ENCODE peak calls at places on chromosome 18, in five cellular contexts. Z is endothelial cell, P is stomach, K is fibroblast of pulmonary artery, T is BE2C. O is an unnamed sample.

GRCh38 chr18:64407606-64408005 is 258.7 kb upstream of the LINC00305 start:
- DNase-seq in P (no peak), Z (no peak), T (no peak), K (no peak), O (no peak)

GRCh38 chr18:59238385-59238784 is 18.4 kb downstream of the GRP start:
- DNase-seq in P (no peak), T (no peak), Z (no peak), K (no peak), O (no peak)

GRCh38 chr18:76493213-76494107 is 1.6 kb downstream of the ZNF516 start:
- DNase-seq in Z (peak), P (no peak), K (peak), T (peak), O (no peak)

GRCh38 chr18:30094556-30094955 is 948.0 kb downstream of the DSC3 start:
- DNase-seq in Z (no peak), K (peak), T (no peak), P (no peak), O (no peak)

GRCh38 chr18:31551883-31552282 is 39.8 kb upstream of the TTR start:
- DNase-seq in P (no peak), T (no peak), Z (no peak), K (no peak), O (no peak)

GRCh38 chr18:77339093-77339492 is 89.4 kb downstream of the GALR1 start:
- DNase-seq in K (no peak), Z (no peak), P (no peak), T (no peak), O (no peak)

GRCh38 chr18:66048404-66048803 is 297.6 kb downstream of the CDH7 start:
- DNase-seq in T (no peak), Z (no peak), K (no peak), P (no peak), O (no peak)

GRCh38 chr18:12819822-12820221 is 64.2 kb downstream of the PTPN2 start:
- DNase-seq in P (no peak), T (no peak), Z (no peak), K (no peak), O (no peak)

GRCh38 chr18:27413495-27414401 is 228.6 kb upstream of the CHST9 start:
- DNase-seq in P (no peak), T (no peak), Z (no peak), K (peak), O (no peak)

GRCh38 chr18:40939636-40940035 is 1015.4 kb upstream of the PIK3C3 start:
- DNase-seq in P (no peak), K (no peak), Z (no peak), T (no peak), O (no peak)

GRCh38 chr18:62850619-62851306 is 135.4 kb downstream of the PHLPP1 start:
- DNase-seq in Z (no peak), T (no peak), P (no peak), K (no peak), O (no peak)

GRCh38 chr18:77140439-77141109 is 8.0 kb upstream of the MBP start:
- DNase-seq in Z (no peak), P (no peak), K (no peak), T (no peak), O (no peak)

GRCh38 chr18:8507881-8508280 is 101.4 kb upstream of the RAB12 start:
- DNase-seq in T (no peak), K (no peak), Z (no peak), P (no peak), O (no peak)

GRCh38 chr18:79416022-79416676 is 20.4 kb downstream of the NFATC1 start:
- DNase-seq in Z (no peak), T (no peak), K (no peak), P (no peak), O (no peak)

GRCh38 chr18:34709104-34709503 is 994 bp upstream of the DTNA start:
- DNase-seq in Z (no peak), K (peak), T (no peak), P (no peak), O (no peak)

GRCh38 chr18:36028859-36029258 is 38.5 kb downstream of the RPRD1A start:
- DNase-seq in P (no peak), T (no peak), Z (no peak), K (no peak), O (no peak)

GRCh38 chr18:25144835-25145234 is 207.1 kb downstream of the ZNF521 start:
- DNase-seq in K (peak), T (no peak), Z (no peak), P (no peak), O (no peak)

GRCh38 chr18:61528961-61529360 is 195.7 kb downstream of the CDH20 start:
- DNase-seq in T (no peak), K (no peak), Z (no peak), P (no peak), O (no peak)

GRCh38 chr18:21914739-21915319 is 174.2 kb downstream of the MIB1 start:
- DNase-seq in Z (peak), T (peak), K (peak), P (no peak), O (no peak)

GRCh38 chr18:906416-907170 is 1.9 kb downstream of the ADCYAP1 start:
- DNase-seq in K (no peak), T (peak), P (no peak), Z (peak), O (no peak)

GRCh38 chr18:57806891-57807280 is 3.8 kb upstream of the ATP8B1 start:
- DNase-seq in K (peak), T (no peak), P (no peak), Z (no peak), O (no peak)

GRCh38 chr18:76461148-76461547 is 33.9 kb downstream of the ZNF516 start:
- DNase-seq in K (no peak), P (no peak), T (no peak), Z (no peak), O (no peak)

GRCh38 chr18:36271153-36271552 is 26.4 kb upstream of the FHOD3 start:
- DNase-seq in K (no peak), Z (no peak), P (no peak), T (no peak), O (no peak)

GRCh38 chr18:11775436-11775835 is 75.8 kb upstream of the CHMP1B start:
- DNase-seq in K (no peak), P (no peak), T (no peak), Z (no peak), O (no peak)

GRCh38 chr18:61096231-61096630 is 237.0 kb upstream of the CDH20 start:
- DNase-seq in K (no peak), P (no peak), T (no peak), Z (no peak), O (no peak)

GRCh38 chr18:63087421-63088230 is 231.9 kb downstream of the BCL2 start:
- DNase-seq in K (no peak), P (no peak), Z (no peak), T (no peak), O (no peak)

GRCh38 chr18:79778291-79778791 is 19.4 kb upstream of the KCNG2 start:
- DNase-seq in P (no peak), Z (no peak), T (no peak), K (no peak), O (no peak)

GRCh38 chr18:9736942-9737813 is 29.1 kb downstream of the RAB31 start:
- DNase-seq in Z (no peak), P (no peak), K (no peak), T (peak), O (no peak)

GRCh38 chr18:43248610-43249249 is 28.6 kb downstream of the SYT4 start:
- DNase-seq in T (no peak), P (no peak), Z (no peak), K (peak), O (no peak)

GRCh38 chr18:11178951-11179549 is 29.7 kb upstream of the PIEZO2 start:
- DNase-seq in Z (no peak), T (no peak), P (no peak), K (peak), O (no peak)

GRCh38 chr18:2424420-2424819 is 146.9 kb downstream of the METTL4 start:
- DNase-seq in K (no peak), P (no peak), T (no peak), Z (no peak), O (no peak)

GRCh38 chr18:24964213-24964612 is 387.8 kb downstream of the ZNF521 start:
- DNase-seq in Z (no peak), P (no peak), T (no peak), K (no peak), O (no peak)

GRCh38 chr18:78414302-78414701 is 565.3 kb upstream of the SALL3 start:
- DNase-seq in T (no peak), P (no peak), K (no peak), Z (no peak), O (no peak)

GRCh38 chr18:49332679-49333078 is 127.8 kb downstream of the DYM start:
- DNase-seq in K (no peak), Z (no peak), T (no peak), P (no peak), O (no peak)

GRCh38 chr18:49340446-49340845 is 120.0 kb downstream of the DYM start:
- DNase-seq in T (no peak), Z (no peak), K (peak), P (no peak), O (no peak)

GRCh38 chr18:49339146-49339545 is 121.3 kb downstream of the DYM start:
- DNase-seq in T (no peak), Z (no peak), K (no peak), P (no peak), O (no peak)

GRCh38 chr18:49335677-49336076 is 124.8 kb downstream of the DYM start:
- DNase-seq in T (no peak), K (no peak), P (no peak), Z (peak), O (no peak)
- TF ChIP-seq CTCF in T (peak), K (no peak), P (no peak), Z (peak), O (no peak)

DNA sequence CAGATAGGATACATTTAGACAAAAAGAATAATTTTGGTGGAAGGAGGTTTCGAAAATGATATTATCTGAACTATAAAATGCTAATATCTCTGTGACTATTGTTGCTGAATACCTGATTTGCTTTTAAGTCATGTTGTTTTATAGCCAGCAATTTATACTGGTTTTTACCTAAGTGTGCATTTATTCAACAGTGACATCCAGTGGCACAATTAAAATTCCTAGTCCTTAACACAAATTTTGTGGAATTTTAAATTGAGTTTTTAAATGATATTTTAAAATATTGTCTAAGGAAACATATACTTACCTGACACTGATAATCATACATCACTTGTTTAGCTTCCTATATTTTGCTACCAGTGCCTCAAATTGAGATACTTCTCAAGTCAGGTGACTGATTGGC is 144.8 kb downstream of the ARHGAP28 start:
- DNase-seq in K (peak), P (no peak), Z (no peak), T (no peak), O (no peak)
- TF ChIP-seq CTCF in K (no peak), P (no peak), Z (no peak), T (peak), O (peak)

GRCh38 chr18:5596585-5596984 is 52.8 kb upstream of the EPB41L3 start:
- DNase-seq in P (no peak), T (no peak), Z (no peak), K (no peak), O (no peak)

GRCh38 chr18:5603153-5603552 is 59.4 kb upstream of the EPB41L3 start:
- DNase-seq in T (no peak), K (no peak), P (no peak), Z (no peak), O (no peak)

GRCh38 chr18:5604778-5605177 is 61.0 kb upstream of the EPB41L3 start:
- DNase-seq in P (no peak), K (no peak), Z (no peak), T (no peak), O (no peak)

GRCh38 chr18:5601188-5601624 is 57.4 kb upstream of the EPB41L3 start:
- DNase-seq in K (no peak), Z (no peak), T (no peak), P (no peak), O (no peak)

DNA sequence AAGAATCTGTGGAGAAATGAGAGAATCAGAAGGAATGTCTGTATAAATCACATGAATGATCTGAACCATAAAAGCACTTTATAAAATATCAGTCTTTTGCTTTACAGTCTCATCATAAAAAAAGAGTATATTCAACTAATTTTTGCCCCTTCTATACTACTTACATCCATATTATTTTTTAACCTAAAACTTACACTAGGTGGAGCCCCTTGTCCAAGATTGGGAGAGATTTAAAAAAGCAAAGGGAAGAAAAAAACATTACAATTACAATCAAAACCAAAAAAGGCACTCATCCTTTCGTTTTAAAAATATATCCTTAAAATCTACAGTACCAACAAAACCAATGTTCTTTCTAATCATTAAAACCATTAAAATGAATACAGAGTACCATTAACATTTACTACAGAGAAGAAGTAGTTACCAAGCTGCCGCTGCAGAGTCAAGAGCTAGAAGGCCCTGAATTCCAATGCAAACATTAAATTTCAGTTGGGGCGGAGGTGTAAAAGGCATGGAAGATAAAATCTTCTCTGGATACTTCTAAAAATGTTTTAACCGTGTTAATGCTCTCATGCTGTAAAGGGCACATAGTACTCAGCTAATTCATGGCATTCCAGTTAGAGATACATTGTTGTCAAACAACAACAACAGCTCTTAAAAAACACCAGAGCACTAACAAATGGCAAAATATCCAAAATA is 56.7 kb upstream of the EPB41L3 start:
- DNase-seq in Z (no peak), P (no peak), K (peak), T (no peak), O (no peak)
- TF ChIP-seq CTCF in Z (peak), P (no peak), K (peak), T (no peak), O (peak)

GRCh38 chr18:74368901-74369705 is 53.5 kb downstream of the C18orf63 start:
- DNase-seq in Z (no peak), T (no peak), P (no peak), K (no peak), O (no peak)

GRCh38 chr18:74370163-74370562 is 54.5 kb downstream of the C18orf63 start:
- DNase-seq in T (no peak), K (no peak), Z (no peak), P (no peak), O (no peak)

GRCh38 chr18:74373428-74373827 is 57.8 kb downstream of the C18orf63 start:
- DNase-seq in K (no peak), T (no peak), Z (no peak), P (no peak), O (no peak)

DNA sequence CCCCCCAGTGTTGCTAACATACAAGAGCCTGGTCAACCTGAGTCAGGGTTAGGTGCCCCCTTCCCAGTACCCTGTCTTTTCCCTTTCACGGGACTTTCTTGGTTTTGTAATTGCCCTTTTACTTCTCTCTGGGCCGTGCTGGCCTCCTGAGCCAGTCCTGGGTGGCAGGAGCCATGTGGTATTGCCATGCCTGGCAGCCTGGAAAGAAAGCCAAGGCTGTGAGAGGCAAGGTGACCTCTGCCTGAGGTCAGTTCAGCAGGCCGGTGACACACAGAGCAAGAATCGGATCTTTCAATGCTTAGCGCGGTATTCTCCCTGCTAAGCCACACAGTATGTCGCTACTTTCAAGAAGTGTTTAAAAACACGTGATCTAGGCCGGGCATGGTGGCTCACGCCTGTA is 52.3 kb downstream of the C18orf63 start:
- DNase-seq in T (no peak), P (no peak), K (no peak), Z (no peak), O (no peak)
- TF ChIP-seq CTCF in T (no peak), P (no peak), K (no peak), Z (no peak), O (no peak)

GRCh38 chr18:45771587-45771986 is 47.6 kb downstream of the SLC14A1 start:
- DNase-seq in P (no peak), K (no peak), Z (no peak), T (no peak), O (no peak)

GRCh38 chr18:45761512-45762114 is 37.6 kb downstream of the SLC14A1 start:
- DNase-seq in Z (no peak), P (no peak), K (no peak), T (no peak), O (no peak)

GRCh38 chr18:45764000-45764686 is 40.2 kb downstream of the SLC14A1 start:
- DNase-seq in K (peak), Z (no peak), P (no peak), T (no peak), O (no peak)

GRCh38 chr18:45760443-45761036 is 36.6 kb downstream of the SLC14A1 start:
- DNase-seq in Z (no peak), P (no peak), K (no peak), T (no peak), O (no peak)

GRCh38 chr18:45765740-45766139 is 41.8 kb downstream of the SLC14A1 start:
- DNase-seq in Z (no peak), T (no peak), K (peak), P (no peak), O (no peak)
- TF ChIP-seq CTCF in Z (no peak), T (no peak), K (no peak), P (no peak), O (no peak)

DNA sequence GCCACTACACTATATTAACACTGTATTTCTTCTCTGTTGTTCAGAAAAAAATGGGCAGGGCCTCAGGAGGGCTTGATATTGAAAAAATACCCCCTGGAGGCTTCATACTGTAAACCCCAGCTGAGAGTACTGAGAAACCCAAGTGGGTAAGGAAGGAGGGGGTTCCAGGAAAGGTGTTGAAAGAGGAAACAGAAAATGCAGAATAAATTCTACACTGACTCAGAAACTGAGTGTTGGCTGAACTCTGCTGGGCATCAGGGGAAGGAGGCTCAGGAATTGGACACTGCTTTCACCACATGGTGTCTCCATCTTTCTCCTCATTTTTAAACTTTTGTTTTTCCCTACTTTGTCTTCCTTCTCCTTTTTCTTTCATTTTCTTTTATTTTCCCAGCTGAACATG is 253.7 kb downstream of the DYM start:
- DNase-seq in Z (no peak), K (peak), P (no peak), T (no peak), O (no peak)
- TF ChIP-seq CTCF in Z (no peak), K (peak), P (no peak), T (no peak), O (no peak)

DNA sequence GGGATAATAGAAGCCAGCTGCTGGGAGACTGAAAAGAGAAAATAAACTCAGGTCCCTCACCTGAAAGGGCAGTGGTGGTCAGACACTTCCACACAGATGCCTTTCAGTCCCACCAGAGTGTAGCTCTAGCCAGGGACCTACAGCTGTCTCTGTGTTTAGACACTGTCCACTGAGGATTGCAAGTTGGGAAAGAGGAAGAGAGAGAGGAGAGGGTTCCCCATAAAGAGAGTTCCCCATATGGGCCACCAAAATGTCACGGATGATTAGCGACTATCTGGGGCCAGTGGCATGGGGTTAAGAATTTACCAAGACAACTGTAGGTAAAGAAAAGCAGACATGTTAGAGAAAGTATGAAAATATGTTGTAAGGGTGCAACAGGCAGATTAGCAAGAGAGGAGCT is 36.7 kb upstream of the SKA1 start:
- DNase-seq in Z (no peak), P (no peak), K (no peak), T (no peak), O (no peak)
- TF ChIP-seq CTCF in Z (no peak), P (no peak), K (no peak), T (no peak), O (no peak)

GRCh38 chr18:23380817-23381216 is 72.3 kb upstream of the RIOK3 start:
- DNase-seq in Z (no peak), T (no peak), P (no peak), K (peak), O (no peak)

GRCh38 chr18:23384778-23385736 is 68.0 kb upstream of the RIOK3 start:
- DNase-seq in K (no peak), T (no peak), Z (no peak), P (no peak), O (no peak)

GRCh38 chr18:23378470-23378764 is 74.7 kb upstream of the RIOK3 start:
- DNase-seq in Z (no peak), K (no peak), P (no peak), T (no peak), O (no peak)

GRCh38 chr18:23377669-23378469 is 75.2 kb upstream of the RIOK3 start:
- DNase-seq in Z (no peak), T (no peak), K (peak), P (no peak), O (no peak)

DNA sequence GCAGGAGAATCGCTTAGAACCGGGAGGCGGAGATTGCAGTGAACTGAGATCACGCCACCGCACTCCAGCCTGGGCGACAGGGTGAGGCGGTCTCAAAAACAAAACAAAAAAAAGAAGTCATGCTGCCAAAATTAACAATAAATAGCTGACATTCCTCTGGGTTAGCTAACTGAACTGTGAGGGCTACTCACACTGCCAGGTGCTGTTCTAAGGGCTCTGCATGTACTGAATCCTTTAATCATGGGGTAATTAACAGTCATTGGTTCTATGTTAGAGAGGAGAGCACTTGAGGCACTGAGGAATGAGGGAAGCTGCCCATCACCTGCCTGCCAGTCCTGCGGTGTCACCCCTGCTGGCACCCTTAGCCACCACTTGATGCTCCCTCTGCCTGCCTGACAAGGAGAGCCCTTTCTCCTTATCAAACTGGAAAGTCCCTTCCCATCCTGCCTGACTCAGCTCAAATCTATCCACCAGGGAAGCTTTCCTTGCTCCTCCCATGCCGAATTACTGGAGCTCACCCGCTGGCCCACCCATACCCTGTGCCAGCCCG is 73.0 kb upstream of the RIOK3 start:
- DNase-seq in Z (no peak), P (no peak), K (peak), T (no peak), O (no peak)
- TF ChIP-seq CTCF in Z (no peak), P (no peak), K (no peak), T (no peak), O (no peak)